ENCODE peak calls at places on chromosomes 13 and 19, in five cellular contexts. Q is fibroblast of the aortic adventitia, T is AG04450, J is heart left ventricle, U is fibroblast of lung. F is an unnamed sample.

GRCh38 chr13:106105153-106105552 is 430.3 kb downstream of the EFNB2 start:
- DNase-seq in J (no peak), Q (no peak), T (no peak), U (no peak), F (no peak)

GRCh38 chr19:33388231-33388816 is 14.8 kb downstream of the CEBPG start:
- DNase-seq in J (no peak), Q (peak), U (no peak), T (no peak), F (no peak)

GRCh38 chr13:40576369-40576768 is 90.1 kb downstream of the FOXO1 start:
- DNase-seq in Q (no peak), J (no peak), T (no peak), U (no peak), F (no peak)

GRCh38 chr13:99998261-99998660 is 16.7 kb downstream of the ZIC2 start:
- DNase-seq in U (no peak), J (no peak), T (no peak), Q (no peak), F (no peak)

GRCh38 chr13:99802416-99802815 is 169.2 kb downstream of the ZIC5 start:
- DNase-seq in Q (no peak), J (no peak), U (no peak), T (no peak), F (no peak)

GRCh38 chr19:4676955-4677731 is 7.0 kb upstream of the MYDGF start:
- DNase-seq in J (no peak), Q (peak), U (peak), T (no peak), F (no peak)

GRCh38 chr19:32543107-32543900 is 37.7 kb upstream of the PDCD5 start:
- DNase-seq in J (no peak), T (no peak), U (no peak), Q (no peak), F (peak)

GRCh38 chr13:96417956-96418355 is 328.0 kb downstream of the HS6ST3 start:
- DNase-seq in U (no peak), Q (no peak), T (no peak), J (no peak), F (no peak)

GRCh38 chr19:50826492-50827240 is 3.1 kb upstream of the KLK1 start:
- DNase-seq in U (no peak), T (no peak), Q (no peak), J (no peak), F (no peak)

GRCh38 chr13:42405665-42406390 is 133.9 kb downstream of the AKAP11 start:
- DNase-seq in Q (peak), T (no peak), U (no peak), J (no peak), F (no peak)

GRCh38 chr13:83008496-83008895 is 873.8 kb downstream of the SLITRK1 start:
- DNase-seq in Q (no peak), U (no peak), J (no peak), T (no peak), F (no peak)

GRCh38 chr13:21079761-21080730 is 18.7 kb upstream of the LATS2 start:
- DNase-seq in Q (peak), T (peak), U (peak), J (peak), F (no peak)

GRCh38 chr13:93169980-93170379 is 56.6 kb upstream of the GPC6 start:
- DNase-seq in Q (peak), U (peak), J (no peak), T (peak), F (peak)

GRCh38 chr19:7534531-7534980 is 961 bp upstream of the PNPLA6 start:
- DNase-seq in T (peak), U (peak), Q (peak), J (peak), F (peak)

GRCh38 chr13:110431851-110432294 is 124.8 kb downstream of the COL4A2 start:
- DNase-seq in U (no peak), T (no peak), J (peak), Q (no peak), F (no peak)

GRCh38 chr13:75316427-75316826 is 165.5 kb downstream of the TBC1D4 start:
- DNase-seq in J (no peak), T (no peak), Q (peak), U (peak), F (no peak)

GRCh38 chr19:40273469-40274360 is 11.4 kb downstream of the AKT2 start:
- DNase-seq in T (no peak), U (no peak), Q (no peak), J (no peak), F (no peak)

GRCh38 chr13:106661236-106661635 is 93.3 kb upstream of the ARGLU1 start:
- DNase-seq in J (no peak), T (no peak), Q (no peak), U (no peak), F (no peak)

GRCh38 chr13:34764246-34764645 is 177.8 kb upstream of the NBEA start:
- DNase-seq in U (no peak), Q (no peak), T (no peak), J (no peak), F (no peak)

GRCh38 chr13:89239361-89240127 is 1568.4 kb downstream of the SLITRK5 start:
- DNase-seq in J (no peak), U (peak), T (no peak), Q (no peak), F (no peak)

GRCh38 chr19:44903602-44904425 is 1.8 kb upstream of the APOE start:
- DNase-seq in J (peak), Q (peak), U (peak), T (no peak), F (no peak)

GRCh38 chr13:57569981-57570380 is 61.6 kb upstream of the PCDH17 start:
- DNase-seq in Q (no peak), J (no peak), T (no peak), U (no peak), F (peak)

GRCh38 chr13:66210677-66211076 is 1019.5 kb downstream of the PCDH9 start:
- DNase-seq in T (peak), Q (peak), U (peak), J (no peak), F (peak)

GRCh38 chr13:72959643-72960042 is 99.2 kb upstream of the KLF5 start:
- DNase-seq in U (peak), J (no peak), T (no peak), Q (peak), F (no peak)

GRCh38 chr19:3367572-3368440 is 1.4 kb downstream of the NFIC start:
- DNase-seq in J (no peak), T (no peak), U (no peak), Q (no peak), F (no peak)
- H3K4me3 ChIP-seq in J (peak), T (peak), U (peak), Q (peak), F (peak)

GRCh38 chr19:11137542-11138384 is 17.8 kb downstream of the SPC24 start:
- DNase-seq in Q (peak), U (peak), J (peak), T (peak), F (peak)
- TF ChIP-seq CTCF in Q (peak), U (peak), J (peak), T (peak), F (peak)

GRCh38 chr13:69199664-69200063 is 908.0 kb upstream of the ATXN8OS start:
- DNase-seq in J (no peak), Q (no peak), T (no peak), U (no peak), F (no peak)
- H3K4me3 ChIP-seq in J (no peak), Q (no peak), T (no peak), U (no peak), F (no peak)

DNA sequence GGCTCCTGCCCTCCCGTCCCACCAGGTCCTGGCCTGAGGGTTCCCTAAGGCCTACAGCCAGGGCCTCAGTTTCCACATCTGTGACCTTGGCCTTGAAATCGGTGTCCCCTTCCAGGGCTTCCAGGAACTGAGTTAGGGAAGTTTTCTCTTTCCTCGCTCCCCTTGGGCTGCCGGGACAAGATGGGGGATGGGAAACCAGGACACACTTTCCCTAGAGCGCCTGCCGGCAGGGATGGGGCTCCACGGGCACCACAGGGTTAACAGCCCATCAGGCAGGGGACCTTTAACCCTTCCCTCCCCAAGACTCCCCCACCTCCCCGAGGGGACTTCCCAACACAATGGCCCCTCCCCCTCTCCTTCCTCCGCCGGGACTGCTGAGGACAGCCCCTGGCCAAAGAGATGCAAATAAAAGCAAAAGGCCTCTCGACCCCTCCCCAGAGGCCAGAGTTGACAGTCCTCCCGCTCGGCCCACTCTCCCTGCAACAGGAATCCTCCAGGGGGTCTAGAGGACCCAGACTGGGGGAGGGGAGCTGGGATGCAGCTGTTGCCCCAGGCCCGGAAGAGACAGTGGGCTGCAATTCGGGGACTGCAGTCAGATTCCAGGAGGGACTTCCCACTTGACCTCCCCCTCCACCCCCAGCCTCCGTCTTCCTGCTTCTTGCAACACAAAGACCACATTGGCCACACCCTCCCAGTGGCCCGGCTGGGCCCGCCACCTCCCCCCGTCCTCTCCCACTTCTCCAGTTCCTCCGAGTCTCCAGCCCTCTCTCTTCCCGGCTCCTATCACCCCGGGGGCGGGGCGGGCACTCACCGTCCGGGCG is 3.4 kb downstream of the BBC3 start:
- DNase-seq in T (peak), U (peak), J (peak), Q (peak), F (peak)
- TF ChIP-seq CTCF in T (no peak), U (no peak), J (no peak), Q (no peak), F (no peak)

GRCh38 chr19:18683109-18683954 is at the start of gene CRTC1:
- DNase-seq in Q (peak), U (peak), T (peak), J (peak), F (peak)

GRCh38 chr19:18682807-18683108 is 722 bp upstream of the CRTC1 start:
- DNase-seq in Q (no peak), J (no peak), T (no peak), U (no peak), F (no peak)

GRCh38 chr19:18683955-18684641 is 618 bp downstream of the CRTC1 start:
- DNase-seq in T (no peak), Q (no peak), U (no peak), J (no peak), F (no peak)

GRCh38 chr19:18685597-18686164 is 2.2 kb downstream of the CRTC1 start:
- DNase-seq in T (no peak), J (no peak), Q (peak), U (peak), F (no peak)

DNA sequence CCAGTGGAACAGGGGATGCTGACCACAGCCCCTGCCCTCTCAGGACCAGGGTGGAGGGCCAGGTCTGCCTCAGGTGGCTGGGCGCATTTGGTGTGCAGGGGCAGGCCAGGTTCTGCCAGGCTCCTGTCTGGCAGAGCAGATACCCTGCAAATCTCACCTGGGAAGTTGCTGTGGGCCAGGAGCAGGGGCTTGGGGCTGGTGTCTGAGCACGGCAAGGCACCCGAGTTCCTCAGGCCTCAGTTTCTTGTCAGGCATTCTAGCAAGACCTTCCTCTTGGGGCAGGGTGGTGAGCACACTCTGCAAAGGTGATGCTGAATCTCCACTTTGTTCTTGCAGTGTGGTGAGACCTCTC is 1.1 kb downstream of the CRTC1 start:
- DNase-seq in U (no peak), Q (no peak), J (no peak), T (no peak), F (no peak)
- H3K4me3 ChIP-seq in U (no peak), Q (peak), J (no peak), T (peak), F (peak)